ENCODE peak calls at places on chromosomes 6 and 20, in eight cellular contexts. One of them, this sample, is unnamed.

GRCh38 chr6:34056301-34056700 is 89.6 kb downstream of the GRM4 start:
- DNase-seq in central memory CD8-positive, alpha-beta T cell: no peak
- DNase-seq in activated T-helper 9 cell treated with anti-CD3 and anti-CD28 coated beads, Interleukin-2, amount 50 U/mL, for 16 hours: no peak
- DNase-seq in left ventricle myocardium inferior: peak
- DNase-seq in caudate nucleus: no peak
- DNase-seq in Ammon's horn: no peak
- DNase-seq in activated CD4-positive, alpha-beta T cell treated with anti-CD3 and anti-CD28 coated beads, Interleukin-2, amount 50 U/mL, for 1 hour: no peak
- DNase-seq in spleen: no peak
- DNase-seq in this sample: no peak

GRCh38 chr6:125612400-125612846 is 137.0 kb upstream of the HEY2 start:
- DNase-seq in caudate nucleus: no peak
- DNase-seq in activated T-helper 9 cell treated with anti-CD3 and anti-CD28 coated beads, Interleukin-2, amount 50 U/mL, for 16 hours: no peak
- DNase-seq in Ammon's horn: no peak
- DNase-seq in left ventricle myocardium inferior: no peak
- DNase-seq in spleen: no peak
- DNase-seq in activated CD4-positive, alpha-beta T cell treated with anti-CD3 and anti-CD28 coated beads, Interleukin-2, amount 50 U/mL, for 1 hour: no peak
- DNase-seq in central memory CD8-positive, alpha-beta T cell: no peak
- DNase-seq in this sample: no peak

GRCh38 chr20:25249198-25249931 is 1.5 kb downstream of the PYGB start:
- DNase-seq in Ammon's horn: no peak
- DNase-seq in activated CD4-positive, alpha-beta T cell treated with anti-CD3 and anti-CD28 coated beads, Interleukin-2, amount 50 U/mL, for 1 hour: no peak
- DNase-seq in spleen: no peak
- DNase-seq in caudate nucleus: no peak
- DNase-seq in activated T-helper 9 cell treated with anti-CD3 and anti-CD28 coated beads, Interleukin-2, amount 50 U/mL, for 16 hours: no peak
- DNase-seq in central memory CD8-positive, alpha-beta T cell: no peak
- DNase-seq in left ventricle myocardium inferior: no peak
- DNase-seq in this sample: no peak

GRCh38 chr20:59661621-59662020 is 57.3 kb downstream of the PHACTR3 start:
- DNase-seq in caudate nucleus: no peak
- DNase-seq in activated CD4-positive, alpha-beta T cell treated with anti-CD3 and anti-CD28 coated beads, Interleukin-2, amount 50 U/mL, for 1 hour: no peak
- DNase-seq in central memory CD8-positive, alpha-beta T cell: no peak
- DNase-seq in left ventricle myocardium inferior: no peak
- DNase-seq in Ammon's horn: no peak
- DNase-seq in activated T-helper 9 cell treated with anti-CD3 and anti-CD28 coated beads, Interleukin-2, amount 50 U/mL, for 16 hours: no peak
- DNase-seq in spleen: no peak
- DNase-seq in this sample: no peak

GRCh38 chr6:20693466-20694063 is 159.3 kb downstream of the CDKAL1 start:
- DNase-seq in Ammon's horn: no peak
- DNase-seq in activated T-helper 9 cell treated with anti-CD3 and anti-CD28 coated beads, Interleukin-2, amount 50 U/mL, for 16 hours: no peak
- DNase-seq in caudate nucleus: no peak
- DNase-seq in left ventricle myocardium inferior: no peak
- DNase-seq in activated CD4-positive, alpha-beta T cell treated with anti-CD3 and anti-CD28 coated beads, Interleukin-2, amount 50 U/mL, for 1 hour: no peak
- DNase-seq in central memory CD8-positive, alpha-beta T cell: no peak
- DNase-seq in spleen: no peak
- DNase-seq in this sample: no peak

GRCh38 chr6:104956663-104957294 is at the start of gene LIN28B:
- DNase-seq in Ammon's horn: no peak
- DNase-seq in central memory CD8-positive, alpha-beta T cell: no peak
- DNase-seq in caudate nucleus: no peak
- DNase-seq in left ventricle myocardium inferior: no peak
- DNase-seq in spleen: no peak
- DNase-seq in activated T-helper 9 cell treated with anti-CD3 and anti-CD28 coated beads, Interleukin-2, amount 50 U/mL, for 16 hours: no peak
- DNase-seq in activated CD4-positive, alpha-beta T cell treated with anti-CD3 and anti-CD28 coated beads, Interleukin-2, amount 50 U/mL, for 1 hour: no peak
- DNase-seq in this sample: no peak

GRCh38 chr6:89763550-89763949 is 56.0 kb downstream of the MDN1 start:
- DNase-seq in activated T-helper 9 cell treated with anti-CD3 and anti-CD28 coated beads, Interleukin-2, amount 50 U/mL, for 16 hours: no peak
- DNase-seq in caudate nucleus: no peak
- DNase-seq in activated CD4-positive, alpha-beta T cell treated with anti-CD3 and anti-CD28 coated beads, Interleukin-2, amount 50 U/mL, for 1 hour: no peak
- DNase-seq in left ventricle myocardium inferior: no peak
- DNase-seq in Ammon's horn: no peak
- DNase-seq in central memory CD8-positive, alpha-beta T cell: no peak
- DNase-seq in spleen: no peak
- DNase-seq in this sample: no peak

GRCh38 chr20:25056601-25057233 is 1.2 kb downstream of the ACSS1 start:
- DNase-seq in central memory CD8-positive, alpha-beta T cell: no peak
- DNase-seq in spleen: peak
- DNase-seq in activated T-helper 9 cell treated with anti-CD3 and anti-CD28 coated beads, Interleukin-2, amount 50 U/mL, for 16 hours: no peak
- DNase-seq in left ventricle myocardium inferior: peak
- DNase-seq in Ammon's horn: no peak
- DNase-seq in activated CD4-positive, alpha-beta T cell treated with anti-CD3 and anti-CD28 coated beads, Interleukin-2, amount 50 U/mL, for 1 hour: no peak
- DNase-seq in caudate nucleus: no peak
- DNase-seq in this sample: no peak

This sample was measured in stimulated activated CD8-positive, alpha-beta memory T cell treated with anti-CD3 and anti-CD28 coated beads, Interleukin-7, amount 100 ng/mL, for 1 hour.